ENCODE peak calls at places on chromosomes 1 and 21, in six cellular contexts. W is GM20000, C is mesothelial cell of epicardium, F is cardiac muscle cell, H is RWPE1, O is left ventricle myocardium inferior. Q is an unnamed sample.

GRCh38 chr1:86052948-86053698 is 103.4 kb downstream of the COL24A1 start:
- DNase-seq in W (peak; percentile 3), C (no peak), F (no peak), H (no peak), O (no peak), Q (peak; percentile 9)

GRCh38 chr1:7539772-7540175 is 231.3 kb upstream of the VAMP3 start:
- DNase-seq in W (no peak), C (no peak), F (peak; percentile 65), H (peak; percentile 50), O (no peak), Q (no peak)

GRCh38 chr1:234604393-234604725 is 5.6 kb downstream of the IRF2BP2 start:
- DNase-seq in W (no peak), C (no peak), F (no peak), H (no peak), O (no peak), Q (no peak)

GRCh38 chr1:202189012-202189790 is 4.4 kb upstream of the LGR6 start:
- DNase-seq in W (peak; percentile 67), C (peak; percentile 75), F (peak; percentile 88), H (peak; percentile 66), O (peak; percentile 73), Q (peak; percentile 58)

GRCh38 chr1:36420836-36421317 is 23.2 kb upstream of the LSM10 start:
- DNase-seq in W (peak; percentile 80), C (peak; percentile 67), F (peak; percentile 79), H (peak; percentile 66), O (peak; percentile 86), Q (peak; percentile 76)

GRCh38 chr1:33004628-33005027 is 32.1 kb downstream of the AK2 start:
- DNase-seq in W (no peak), C (no peak), F (no peak), H (peak; percentile 81), O (no peak), Q (no peak)

GRCh38 chr21:45880097-45881068 is 101.2 kb upstream of the COL6A1 start:
- DNase-seq in W (peak; percentile 79), C (no peak), F (peak; percentile 90), H (peak; percentile 69), O (peak; percentile 60), Q (peak; percentile 80)

GRCh38 chr1:1574721-1575537 is at the start of gene SSU72:
- DNase-seq in W (peak; percentile 99), C (peak; percentile 92), F (peak; percentile 94), H (peak; percentile 91), O (peak; percentile 94), Q (peak; percentile 99)

GRCh38 chr1:103788377-103788776 is 38.7 kb downstream of the AMY1C start:
- DNase-seq in W (no peak), C (no peak), F (peak; percentile 42), H (no peak), O (no peak), Q (no peak)

GRCh38 chr1:237789619-237790018 is 101.1 kb downstream of the ZP4 start:
- DNase-seq in W (no peak), C (no peak), F (no peak), H (no peak), O (no peak), Q (no peak)

GRCh38 chr1:26799479-26800133 is 11.9 kb downstream of the PIGV start:
- DNase-seq in W (no peak), C (no peak), F (no peak), H (peak; percentile 62), O (peak; percentile 78), Q (no peak)

GRCh38 chr1:244904119-244904518 is 39.8 kb upstream of the HNRNPU start:
- DNase-seq in W (no peak), C (no peak), F (no peak), H (no peak), O (no peak), Q (no peak)

GRCh38 chr1:234597894-234598293 is 12.1 kb downstream of the IRF2BP2 start:
- DNase-seq in W (peak; percentile 64), C (no peak), F (no peak), H (no peak), O (peak; percentile 38), Q (peak; percentile 65)

GRCh38 chr1:241637604-241638003 is 2.6 kb downstream of the CHML start:
- DNase-seq in W (no peak), C (no peak), F (no peak), H (no peak), O (no peak), Q (no peak)

GRCh38 chr1:28540651-28541050 is 12.2 kb upstream of the TRNAU1AP start:
- DNase-seq in W (no peak), C (no peak), F (no peak), H (no peak), O (no peak), Q (no peak)
- TF ChIP-seq CTCF in W (no peak), C (no peak), F (no peak), H (peak; percentile 7), O (no peak), Q (no peak)

GRCh38 chr1:89624715-89625323 is 8.1 kb upstream of the LRRC8C start:
- DNase-seq in W (no peak), C (no peak), F (no peak), H (no peak), O (no peak), Q (no peak)

GRCh38 chr1:89620664-89621063 is 12.3 kb upstream of the LRRC8C start:
- DNase-seq in W (no peak), C (no peak), F (no peak), H (no peak), O (no peak), Q (no peak)

GRCh38 chr1:89624314-89624713 is 8.6 kb upstream of the LRRC8C start:
- DNase-seq in W (no peak), C (no peak), F (no peak), H (no peak), O (no peak), Q (no peak)

GRCh38 chr1:89627596-89627962 is 5.3 kb upstream of the LRRC8C start:
- DNase-seq in W (no peak), C (no peak), F (no peak), H (no peak), O (no peak), Q (no peak)

GRCh38 chr1:89622895-89623294 is 10.0 kb upstream of the LRRC8C start:
- DNase-seq in W (no peak), C (no peak), F (no peak), H (no peak), O (no peak), Q (no peak)
- TF ChIP-seq CTCF in W (no peak), C (no peak), F (peak; percentile 37), H (no peak), O (no peak), Q (peak; percentile 30)

DNA sequence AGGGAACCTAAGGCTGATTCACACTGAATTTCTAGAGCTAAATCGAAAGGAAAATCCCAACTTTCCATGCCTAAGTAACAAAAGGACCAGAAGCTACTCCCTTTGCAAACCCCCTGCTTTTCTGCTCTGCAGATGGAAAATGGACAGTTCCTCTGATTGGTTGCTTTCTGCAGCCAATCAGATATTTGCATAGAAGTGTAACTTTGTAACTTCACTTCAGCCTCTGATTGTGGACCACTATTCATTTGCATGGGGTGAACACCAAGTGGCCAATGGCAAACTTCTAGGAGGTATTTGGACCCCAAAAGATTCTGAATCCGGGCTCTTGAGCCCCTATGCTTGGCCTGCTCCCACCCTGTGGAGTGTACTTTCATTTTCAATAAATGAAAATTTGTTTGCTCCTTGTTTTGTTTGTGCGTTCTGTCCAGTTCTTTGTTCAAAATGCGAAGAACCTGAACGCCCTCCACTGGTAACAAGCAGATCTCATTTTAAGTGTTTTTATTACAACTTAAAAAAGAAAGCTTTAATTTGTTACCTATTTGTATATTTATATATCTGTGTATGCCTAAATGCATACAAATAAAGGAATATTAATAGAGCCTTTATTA is 6.4 kb upstream of the GSTM4 start:
- DNase-seq in W (no peak), C (no peak), F (no peak), H (no peak), O (no peak), Q (no peak)
- TF ChIP-seq CTCF in W (no peak), C (no peak), F (peak; percentile 37), H (peak; percentile 57), O (peak; percentile 42), Q (peak; percentile 37)

DNA sequence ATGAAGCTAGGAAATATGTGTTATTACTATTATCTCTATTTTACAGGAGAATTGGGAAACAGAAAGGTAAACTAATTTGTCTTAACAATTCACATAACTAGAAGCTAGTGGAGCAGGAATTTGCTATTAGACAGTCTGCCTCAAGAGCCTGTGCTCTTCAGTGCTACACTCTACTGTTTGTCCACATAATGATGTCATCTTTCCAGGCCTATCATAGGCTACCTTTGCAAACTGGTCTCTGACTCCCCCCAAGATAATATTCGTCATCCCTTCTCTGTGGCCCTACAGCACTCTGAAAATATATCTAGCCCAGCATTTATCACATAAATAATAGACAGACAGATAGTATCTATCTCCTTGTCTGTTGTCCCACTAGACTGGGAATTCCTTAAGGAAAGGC is 34.1 kb downstream of the TRIT1 start:
- DNase-seq in W (no peak), C (no peak), F (no peak), H (no peak), O (no peak), Q (no peak)
- TF ChIP-seq CTCF in W (no peak), C (no peak), F (no peak), H (no peak), O (no peak), Q (no peak)

GRCh38 chr1:160741597-160742348 is 2.7 kb downstream of the SLAMF7 start:
- DNase-seq in W (no peak), C (no peak), F (no peak), H (no peak), O (no peak), Q (no peak)
- TF ChIP-seq CTCF in W (peak; percentile 22), C (no peak), F (no peak), H (no peak), O (no peak), Q (peak; percentile 27)

GRCh38 chr1:247578946-247579460 is 9.2 kb upstream of the OR2G2 start:
- DNase-seq in W (no peak), C (no peak), F (no peak), H (no peak), O (no peak), Q (no peak)

GRCh38 chr1:247574664-247575063 is 13.5 kb upstream of the OR2G2 start:
- DNase-seq in W (no peak), C (no peak), F (no peak), H (no peak), O (no peak), Q (no peak)

GRCh38 chr1:247574236-247574635 is 13.9 kb upstream of the OR2G2 start:
- DNase-seq in W (no peak), C (no peak), F (no peak), H (no peak), O (no peak), Q (no peak)

DNA sequence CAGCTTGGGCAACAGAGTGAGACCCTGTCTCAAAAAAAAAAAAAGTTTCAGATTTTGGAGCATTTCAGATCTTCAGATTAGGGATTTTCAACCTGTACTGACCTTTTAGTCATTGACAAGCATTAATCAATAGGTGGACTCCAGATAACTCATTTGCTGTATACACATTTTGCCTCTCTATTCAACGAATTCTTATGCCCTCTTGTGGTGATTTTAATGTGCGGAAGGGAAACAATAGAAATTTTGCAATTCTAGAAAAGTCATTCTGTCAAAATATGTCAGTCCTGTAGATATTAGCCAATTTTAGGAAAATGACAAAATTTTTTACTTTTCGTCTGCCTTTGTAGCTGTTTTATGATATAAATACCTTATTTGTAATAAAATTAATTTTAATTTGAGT is 11.6 kb upstream of the OR2G2 start:
- DNase-seq in W (peak; percentile 32), C (no peak), F (peak; percentile 4), H (peak; percentile 8), O (no peak), Q (peak; percentile 22)
- TF ChIP-seq CTCF in W (peak; percentile 35), C (peak; percentile 55), F (peak; percentile 14), H (peak; percentile 26), O (peak; percentile 11), Q (peak; percentile 49)

GRCh38 chr1:195939844-195940243 is 668.4 kb downstream of the KCNT2 start:
- DNase-seq in W (no peak), C (no peak), F (peak; percentile 2), H (peak; percentile 34), O (no peak), Q (no peak)
- TF ChIP-seq CTCF in W (no peak), C (no peak), F (no peak), H (no peak), O (peak; percentile 44), Q (peak; percentile 5)